ENCODE peak calls at places on chromosomes 4 and X, in ten cellular contexts. One of them, this sample, is unnamed.

GRCh38 chr4:139659735-139660424 is 5.7 kb upstream of the MGST2 start:
- ATAC-seq in activated CD8-positive, alpha-beta memory T cell treated with anti-CD3 and anti-CD28 coated beads, Interleukin-2, amount 10 ng/mL, durations not matched to agents 7 days and 5 days: no peak
- ATAC-seq in right lobe of liver: no peak
- ATAC-seq in mucosa of descending colon: no peak
- ATAC-seq in activated CD8-positive, alpha-beta T cell treated with anti-CD3 and anti-CD28 coated beads, Interleukin-2, amount 10 ng/mL, durations not matched to agents 7 days and 5 days: no peak
- ATAC-seq in activated CD4-positive, alpha-beta T cell treated with anti-CD3 and anti-CD28 coated beads for 36 hours: no peak
- ATAC-seq in left lung: no peak
- ATAC-seq in upper lobe of left lung: no peak
- ATAC-seq in sciatic nerve: no peak
- ATAC-seq in Right ventricle myocardium inferior: no peak
- ATAC-seq in this sample: no peak

GRCh38 chr4:6372649-6373525 is 99.5 kb downstream of the PPP2R2C start:
- ATAC-seq in activated CD8-positive, alpha-beta memory T cell treated with anti-CD3 and anti-CD28 coated beads, Interleukin-2, amount 10 ng/mL, durations not matched to agents 7 days and 5 days: peak
- ATAC-seq in right lobe of liver: no peak
- ATAC-seq in mucosa of descending colon: peak
- ATAC-seq in activated CD8-positive, alpha-beta T cell treated with anti-CD3 and anti-CD28 coated beads, Interleukin-2, amount 10 ng/mL, durations not matched to agents 7 days and 5 days: peak
- ATAC-seq in activated CD4-positive, alpha-beta T cell treated with anti-CD3 and anti-CD28 coated beads for 36 hours: peak
- ATAC-seq in left lung: peak
- ATAC-seq in upper lobe of left lung: no peak
- ATAC-seq in sciatic nerve: peak
- ATAC-seq in Right ventricle myocardium inferior: peak
- ATAC-seq in this sample: peak

GRCh38 chr4:89162987-89163386 is 51.7 kb downstream of the TIGD2 start:
- ATAC-seq in activated CD8-positive, alpha-beta memory T cell treated with anti-CD3 and anti-CD28 coated beads, Interleukin-2, amount 10 ng/mL, durations not matched to agents 7 days and 5 days: no peak
- ATAC-seq in right lobe of liver: no peak
- ATAC-seq in mucosa of descending colon: peak
- ATAC-seq in activated CD8-positive, alpha-beta T cell treated with anti-CD3 and anti-CD28 coated beads, Interleukin-2, amount 10 ng/mL, durations not matched to agents 7 days and 5 days: no peak
- ATAC-seq in activated CD4-positive, alpha-beta T cell treated with anti-CD3 and anti-CD28 coated beads for 36 hours: peak
- ATAC-seq in left lung: no peak
- ATAC-seq in upper lobe of left lung: no peak
- ATAC-seq in sciatic nerve: no peak
- ATAC-seq in Right ventricle myocardium inferior: no peak
- ATAC-seq in this sample: no peak

GRCh38 chrX:31038585-31039326 is 33.1 kb downstream of the FTHL17 start:
- ATAC-seq in activated CD8-positive, alpha-beta memory T cell treated with anti-CD3 and anti-CD28 coated beads, Interleukin-2, amount 10 ng/mL, durations not matched to agents 7 days and 5 days: no peak
- ATAC-seq in right lobe of liver: peak
- ATAC-seq in mucosa of descending colon: peak
- ATAC-seq in activated CD8-positive, alpha-beta T cell treated with anti-CD3 and anti-CD28 coated beads, Interleukin-2, amount 10 ng/mL, durations not matched to agents 7 days and 5 days: no peak
- ATAC-seq in activated CD4-positive, alpha-beta T cell treated with anti-CD3 and anti-CD28 coated beads for 36 hours: peak
- ATAC-seq in left lung: peak
- ATAC-seq in upper lobe of left lung: peak
- ATAC-seq in sciatic nerve: peak
- ATAC-seq in Right ventricle myocardium inferior: peak
- ATAC-seq in this sample: no peak

GRCh38 chr4:2787230-2788100 is 5.4 kb upstream of the SH3BP2 start:
- ATAC-seq in activated CD8-positive, alpha-beta memory T cell treated with anti-CD3 and anti-CD28 coated beads, Interleukin-2, amount 10 ng/mL, durations not matched to agents 7 days and 5 days: peak
- ATAC-seq in right lobe of liver: no peak
- ATAC-seq in mucosa of descending colon: peak
- ATAC-seq in activated CD8-positive, alpha-beta T cell treated with anti-CD3 and anti-CD28 coated beads, Interleukin-2, amount 10 ng/mL, durations not matched to agents 7 days and 5 days: peak
- ATAC-seq in activated CD4-positive, alpha-beta T cell treated with anti-CD3 and anti-CD28 coated beads for 36 hours: peak
- ATAC-seq in left lung: peak
- ATAC-seq in upper lobe of left lung: peak
- ATAC-seq in sciatic nerve: peak
- ATAC-seq in Right ventricle myocardium inferior: peak
- ATAC-seq in this sample: peak

GRCh38 chr4:105594094-105595010 is 41.9 kb downstream of the ARHGEF38 start:
- ATAC-seq in activated CD8-positive, alpha-beta memory T cell treated with anti-CD3 and anti-CD28 coated beads, Interleukin-2, amount 10 ng/mL, durations not matched to agents 7 days and 5 days: no peak
- ATAC-seq in right lobe of liver: peak
- ATAC-seq in mucosa of descending colon: peak
- ATAC-seq in activated CD8-positive, alpha-beta T cell treated with anti-CD3 and anti-CD28 coated beads, Interleukin-2, amount 10 ng/mL, durations not matched to agents 7 days and 5 days: no peak
- ATAC-seq in activated CD4-positive, alpha-beta T cell treated with anti-CD3 and anti-CD28 coated beads for 36 hours: peak
- ATAC-seq in left lung: peak
- ATAC-seq in upper lobe of left lung: peak
- ATAC-seq in sciatic nerve: no peak
- ATAC-seq in Right ventricle myocardium inferior: no peak
- ATAC-seq in this sample: peak

GRCh38 chr4:82561745-82562552 is at the start of gene TMEM150C:
- ATAC-seq in activated CD8-positive, alpha-beta memory T cell treated with anti-CD3 and anti-CD28 coated beads, Interleukin-2, amount 10 ng/mL, durations not matched to agents 7 days and 5 days: peak
- ATAC-seq in right lobe of liver: peak
- ATAC-seq in mucosa of descending colon: peak
- ATAC-seq in activated CD8-positive, alpha-beta T cell treated with anti-CD3 and anti-CD28 coated beads, Interleukin-2, amount 10 ng/mL, durations not matched to agents 7 days and 5 days: peak
- ATAC-seq in activated CD4-positive, alpha-beta T cell treated with anti-CD3 and anti-CD28 coated beads for 36 hours: peak
- ATAC-seq in left lung: peak
- ATAC-seq in upper lobe of left lung: peak
- ATAC-seq in sciatic nerve: peak
- ATAC-seq in Right ventricle myocardium inferior: peak
- ATAC-seq in this sample: peak

GRCh38 chrX:71606536-71607216 is 11.6 kb downstream of the CXCR3 start:
- ATAC-seq in activated CD8-positive, alpha-beta memory T cell treated with anti-CD3 and anti-CD28 coated beads, Interleukin-2, amount 10 ng/mL, durations not matched to agents 7 days and 5 days: peak
- ATAC-seq in right lobe of liver: peak
- ATAC-seq in mucosa of descending colon: peak
- ATAC-seq in activated CD8-positive, alpha-beta T cell treated with anti-CD3 and anti-CD28 coated beads, Interleukin-2, amount 10 ng/mL, durations not matched to agents 7 days and 5 days: peak
- ATAC-seq in activated CD4-positive, alpha-beta T cell treated with anti-CD3 and anti-CD28 coated beads for 36 hours: peak
- ATAC-seq in left lung: no peak
- ATAC-seq in upper lobe of left lung: no peak
- ATAC-seq in sciatic nerve: no peak
- ATAC-seq in Right ventricle myocardium inferior: no peak
- ATAC-seq in this sample: no peak

GRCh38 chr4:174880001-174880400 is 38.2 kb upstream of the ADAM29 start:
- ATAC-seq in activated CD8-positive, alpha-beta memory T cell treated with anti-CD3 and anti-CD28 coated beads, Interleukin-2, amount 10 ng/mL, durations not matched to agents 7 days and 5 days: no peak
- ATAC-seq in right lobe of liver: no peak
- ATAC-seq in mucosa of descending colon: no peak
- ATAC-seq in activated CD8-positive, alpha-beta T cell treated with anti-CD3 and anti-CD28 coated beads, Interleukin-2, amount 10 ng/mL, durations not matched to agents 7 days and 5 days: no peak
- ATAC-seq in activated CD4-positive, alpha-beta T cell treated with anti-CD3 and anti-CD28 coated beads for 36 hours: no peak
- ATAC-seq in left lung: no peak
- ATAC-seq in upper lobe of left lung: no peak
- ATAC-seq in sciatic nerve: no peak
- ATAC-seq in Right ventricle myocardium inferior: no peak
- ATAC-seq in this sample: no peak

GRCh38 chrX:109622270-109622669 is 2.7 kb downstream of the KCNE5 start:
- ATAC-seq in activated CD8-positive, alpha-beta memory T cell treated with anti-CD3 and anti-CD28 coated beads, Interleukin-2, amount 10 ng/mL, durations not matched to agents 7 days and 5 days: no peak
- ATAC-seq in right lobe of liver: no peak
- ATAC-seq in mucosa of descending colon: no peak
- ATAC-seq in activated CD8-positive, alpha-beta T cell treated with anti-CD3 and anti-CD28 coated beads, Interleukin-2, amount 10 ng/mL, durations not matched to agents 7 days and 5 days: no peak
- ATAC-seq in activated CD4-positive, alpha-beta T cell treated with anti-CD3 and anti-CD28 coated beads for 36 hours: no peak
- ATAC-seq in left lung: no peak
- ATAC-seq in upper lobe of left lung: no peak
- ATAC-seq in sciatic nerve: no peak
- ATAC-seq in Right ventricle myocardium inferior: peak
- ATAC-seq in this sample: no peak

GRCh38 chrX:17595456-17596035 is 141.7 kb upstream of the SCML1 start:
- ATAC-seq in activated CD8-positive, alpha-beta memory T cell treated with anti-CD3 and anti-CD28 coated beads, Interleukin-2, amount 10 ng/mL, durations not matched to agents 7 days and 5 days: no peak
- ATAC-seq in right lobe of liver: no peak
- ATAC-seq in mucosa of descending colon: peak
- ATAC-seq in activated CD8-positive, alpha-beta T cell treated with anti-CD3 and anti-CD28 coated beads, Interleukin-2, amount 10 ng/mL, durations not matched to agents 7 days and 5 days: no peak
- ATAC-seq in activated CD4-positive, alpha-beta T cell treated with anti-CD3 and anti-CD28 coated beads for 36 hours: no peak
- ATAC-seq in left lung: peak
- ATAC-seq in upper lobe of left lung: no peak
- ATAC-seq in sciatic nerve: no peak
- ATAC-seq in Right ventricle myocardium inferior: no peak
- ATAC-seq in this sample: no peak

This sample was measured in esophagus mucosa.